ENCODE peak calls at places on chromosomes 12 and 14, in four cellular contexts. V is MM.1S, Q is trophoblast cell, L is HCT116. O is an unnamed sample.

GRCh38 chr12:49552014-49552413 is 13.2 kb downstream of the KCNH3 start:
- DNase-seq in Q (no peak), L (no peak), V (no peak), O (no peak)

GRCh38 chr12:62598846-62599245 is 132.2 kb downstream of the MON2 start:
- DNase-seq in Q (no peak), L (no peak), V (no peak), O (no peak)

GRCh38 chr14:55333785-55334485 is 62.7 kb downstream of the FBXO34 start:
- DNase-seq in V (no peak), L (no peak), Q (peak; percentile 21), O (no peak)

GRCh38 chr12:54240971-54241588 is 38.8 kb downstream of the CBX5 start:
- DNase-seq in V (no peak), L (no peak), Q (no peak), O (no peak)

GRCh38 chr12:7666595-7666994 is 887 bp upstream of the APOBEC1 start:
- DNase-seq in L (no peak), V (no peak), Q (no peak), O (no peak)

GRCh38 chr12:104165801-104166200 is 27.8 kb upstream of the NFYB start:
- DNase-seq in L (no peak), V (no peak), Q (no peak), O (no peak)

GRCh38 chr12:79673334-79673733 is 17.4 kb downstream of the PAWR start:
- DNase-seq in V (peak; percentile 17), L (no peak), Q (no peak), O (no peak)

GRCh38 chr14:94388027-94388895 is at the start of gene SERPINA1:
- DNase-seq in Q (no peak), V (no peak), L (no peak), O (no peak)

GRCh38 chr12:50504798-50505385 is at the start of gene DIP2B:
- DNase-seq in Q (peak; percentile 97), V (peak; percentile 93), L (peak; percentile 71), O (peak; percentile 25)

GRCh38 chr12:67853204-67853603 is 136.0 kb upstream of the IFNG-AS1 start:
- DNase-seq in L (no peak), Q (no peak), V (no peak), O (no peak)

GRCh38 chr14:96206461-96206860 is 1.8 kb downstream of the BDKRB2 start:
- DNase-seq in L (no peak), V (no peak), Q (peak; percentile 7), O (no peak)

GRCh38 chr12:108825205-108825950 is 32.0 kb downstream of the SSH1 start:
- DNase-seq in L (no peak), Q (no peak), V (peak; percentile 50), O (no peak)

GRCh38 chr14:105260826-105261438 is 12.6 kb downstream of the BTBD6 start:
- DNase-seq in L (no peak), V (no peak), Q (no peak), O (no peak)

GRCh38 chr14:82447586-82447985 is 913.9 kb upstream of the SEL1L start:
- DNase-seq in Q (no peak), V (no peak), L (no peak), O (no peak)

GRCh38 chr12:91140660-91141045 is 29.4 kb upstream of the LUM start:
- DNase-seq in V (no peak), L (no peak), Q (no peak), O (no peak)

GRCh38 chr14:90383731-90384542 is 12.9 kb upstream of the CALM1 start:
- DNase-seq in L (no peak), Q (peak; percentile 58), V (peak; percentile 35), O (no peak)

GRCh38 chr12:57149309-57149900 is 2.0 kb upstream of the LRP1-AS start:
- DNase-seq in V (no peak), L (no peak), Q (no peak), O (no peak)

GRCh38 chr12:23140710-23141109 is 515.7 kb downstream of the ETNK1 start:
- DNase-seq in L (no peak), Q (no peak), V (no peak), O (no peak)

GRCh38 chr12:49413010-49413409 is 45.7 kb downstream of the SPATS2 start:
- DNase-seq in Q (peak; percentile 74), V (no peak), L (no peak), O (no peak)

GRCh38 chr12:5191803-5192538 is 148.3 kb downstream of the KCNA5 start:
- DNase-seq in V (no peak), L (no peak), Q (peak; percentile 38), O (no peak)

GRCh38 chr12:4909734-4910501 is at the start of gene KCNA1:
- DNase-seq in Q (no peak), V (no peak), L (no peak), O (no peak)

GRCh38 chr14:95725685-95726336 is 11.9 kb upstream of the TCL1A start:
- DNase-seq in L (no peak), V (no peak), Q (no peak), O (no peak)

GRCh38 chr12:54273981-54274380 is 5.9 kb downstream of the CBX5 start:
- DNase-seq in V (no peak), L (no peak), Q (no peak), O (no peak)

GRCh38 chr14:90924618-90925345 is 108.6 kb upstream of the TTC7B start:
- DNase-seq in V (no peak), L (no peak), Q (peak; percentile 2), O (no peak)

GRCh38 chr12:66241061-66242043 is 52.3 kb downstream of the IRAK3 start:
- DNase-seq in L (no peak), V (peak; percentile 42), Q (peak; percentile 22), O (no peak)

GRCh38 chr12:122870867-122871664 is 24.9 kb downstream of the VPS37B start:
- DNase-seq in Q (no peak), V (no peak), L (no peak), O (no peak)

GRCh38 chr14:105980224-105980623 is 453.8 kb downstream of the TMEM121 start:
- DNase-seq in L (no peak), V (no peak), Q (no peak), O (no peak)

GRCh38 chr12:29241821-29242591 is 92.9 kb downstream of the FAR2 start:
- DNase-seq in L (peak; percentile 49), V (no peak), Q (peak; percentile 85), O (peak; percentile 26)

GRCh38 chr14:104591506-104592291 is 12.1 kb downstream of the C14orf180 start:
- DNase-seq in L (no peak), Q (no peak), V (no peak), O (no peak)

GRCh38 chr12:43312991-43313505 is 239.0 kb downstream of the ADAMTS20 start:
- DNase-seq in Q (peak; percentile 41), V (no peak), L (no peak), O (no peak)

GRCh38 chr12:43307126-43307525 is 244.9 kb downstream of the ADAMTS20 start:
- DNase-seq in L (no peak), V (no peak), Q (no peak), O (no peak)

GRCh38 chr12:43308776-43309175 is 243.2 kb downstream of the ADAMTS20 start:
- DNase-seq in V (no peak), L (no peak), Q (no peak), O (no peak)

GRCh38 chr12:43310596-43310995 is 241.4 kb downstream of the ADAMTS20 start:
- DNase-seq in V (no peak), L (no peak), Q (peak; percentile 53), O (no peak)

GRCh38 chr12:43309845-43310405 is 242.1 kb downstream of the ADAMTS20 start:
- DNase-seq in Q (peak; percentile 84), L (no peak), V (peak; percentile 16), O (no peak)
- H2AFZ ChIP-seq in Q (no peak overlapping the region), L (no peak overlapping the region), V (no peak overlapping the region), O (no peak overlapping the region)

GRCh38 chr12:121748571-121749265 is 36.2 kb downstream of the TMEM120B start:
- DNase-seq in Q (peak; percentile 82), L (no peak), V (no peak), O (no peak)

GRCh38 chr12:121749267-121749666 is 36.7 kb downstream of the TMEM120B start:
- DNase-seq in V (no peak), L (no peak), Q (no peak), O (no peak)

GRCh38 chr12:121751034-121751433 is 38.5 kb downstream of the TMEM120B start:
- DNase-seq in V (no peak), L (no peak), Q (no peak), O (no peak)

GRCh38 chr12:121751716-121752351 is 39.3 kb downstream of the TMEM120B start:
- DNase-seq in Q (no peak), V (no peak), L (no peak), O (no peak)

DNA sequence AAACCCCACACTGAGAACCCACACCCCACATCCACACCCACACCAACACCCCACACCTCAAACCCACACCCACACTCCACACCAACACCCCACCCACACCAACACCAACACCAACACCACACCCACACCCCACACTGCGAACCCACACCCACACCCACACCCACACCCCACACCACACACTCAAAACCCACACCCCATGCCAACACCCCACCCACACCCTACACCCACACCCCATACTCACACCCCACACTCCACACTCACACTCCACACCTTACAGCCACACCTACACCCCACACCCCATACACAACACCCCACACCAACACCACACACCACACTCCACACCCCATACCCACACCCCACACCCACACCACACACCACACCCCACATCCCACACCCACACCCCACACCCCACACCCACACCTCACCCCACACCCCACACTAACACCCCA is 38.0 kb downstream of the TMEM120B start:
- DNase-seq in L (no peak), Q (no peak), V (no peak), O (no peak)
- H3K36me3 ChIP-seq in L (peaks cover 8% of the 10 kb centered on the region), Q (peaks cover 19% of the 10 kb centered on the region), V (no peaks in the 10 kb centered on the region), O (peaks cover 18% of the 10 kb centered on the region)

GRCh38 chr14:58635041-58635440 is 2.7 kb upstream of the DACT1 start:
- DNase-seq in V (no peak), Q (no peak), L (no peak), O (no peak)

GRCh38 chr14:58637040-58637390 is 747 bp upstream of the DACT1 start:
- DNase-seq in Q (peak; percentile 64), V (no peak), L (no peak), O (no peak)

GRCh38 chr14:58633831-58634230 is 3.9 kb upstream of the DACT1 start:
- DNase-seq in L (no peak), Q (peak; percentile 90), V (no peak), O (no peak)

GRCh38 chr14:58637391-58638230 is at the start of gene DACT1:
- DNase-seq in L (no peak), Q (peak; percentile 60), V (peak; percentile 36), O (no peak)

GRCh38 chr14:58636129-58636528 is 1.6 kb upstream of the DACT1 start:
- DNase-seq in V (no peak), Q (no peak), L (no peak), O (no peak)
- H2AFZ ChIP-seq in V (no peak overlapping the region), Q (no peak overlapping the region), L (no peak overlapping the region), O (no peak overlapping the region)

DNA sequence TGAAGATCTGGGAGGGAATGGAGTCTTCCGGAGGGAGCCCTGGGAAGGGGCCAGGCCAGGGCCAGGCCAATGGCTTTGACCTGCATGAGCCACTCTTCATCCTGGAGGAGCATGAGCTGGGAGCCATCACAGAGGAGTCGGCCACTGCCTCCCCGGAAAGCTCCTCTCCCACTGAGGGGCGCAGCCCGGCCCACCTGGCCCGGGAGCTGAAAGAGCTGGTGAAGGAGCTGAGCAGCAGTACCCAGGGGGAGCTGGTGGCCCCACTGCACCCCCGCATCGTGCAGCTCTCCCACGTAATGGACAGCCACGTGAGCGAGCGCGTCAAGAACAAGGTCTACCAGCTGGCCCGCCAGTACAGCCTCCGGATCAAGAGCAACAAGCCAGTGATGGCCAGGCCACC is 37.7 kb downstream of the PLEKHG3 start:
- DNase-seq in Q (no peak), L (no peak), V (no peak), O (no peak)
- H3K36me3 ChIP-seq in Q (peaks cover 95% of the 10 kb centered on the region), L (peaks cover 24% of the 10 kb centered on the region), V (no peaks in the 10 kb centered on the region), O (peaks cover 66% of the 10 kb centered on the region)

DNA sequence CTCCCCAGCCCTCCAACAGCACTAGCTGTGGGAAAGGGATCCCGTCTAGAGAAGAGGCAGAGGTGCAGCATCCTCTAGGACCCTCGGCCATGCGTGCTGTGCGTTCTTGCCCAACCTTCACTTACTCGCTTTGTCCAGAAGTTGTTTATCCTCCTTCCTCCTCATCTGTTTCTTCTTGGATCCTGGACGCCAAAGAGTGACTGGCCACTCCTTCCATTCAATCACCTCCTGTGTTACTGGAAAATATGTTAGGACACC is 140.5 kb downstream of the ZFP36L1 start:
- DNase-seq in Q (no peak), L (no peak), V (no peak), O (no peak)
- H2AFZ ChIP-seq in Q (no peak overlapping the region), L (no peak overlapping the region), V (no peak overlapping the region), O (no peak overlapping the region)

O was measured in keratinocyte.